ENCODE peak calls at places on chromosomes 16 and 17, in ten cellular contexts. T is HFF-Myc; Z is BE2C; W is mucosa of descending colon; I is epithelial cell of esophagus; E is AG04449; P is MV-4-11; G is M059J; H is astrocyte of the hippocampus; N is CD8-positive, alpha-beta T cell. D is an unnamed sample.

GRCh38 chr16:56041556-56042140 is 149.6 kb upstream of the GNAO1 start:
- DNase-seq in T (no peak), G (peak), P (no peak), Z (peak), E (no peak), H (peak), N (peak), W (peak), I (peak), D (peak)

GRCh38 chr16:70250748-70251650 is 741 bp downstream of the EXOSC6 start:
- DNase-seq in E (no peak), W (peak), Z (peak), I (peak), H (peak), P (no peak), G (peak), N (peak), T (no peak), D (peak)

GRCh38 chr17:81218991-81219390 is 3.8 kb downstream of the CEP131 start:
- DNase-seq in W (no peak), I (no peak), G (no peak), T (no peak), P (no peak), Z (no peak), N (no peak), E (no peak), H (no peak), D (no peak)

GRCh38 chr17:55266958-55267688 is 2.4 kb downstream of the HLF start:
- DNase-seq in H (no peak), W (no peak), T (no peak), G (no peak), I (no peak), N (no peak), P (no peak), Z (no peak), E (no peak), D (no peak)

GRCh38 chr17:82346342-82347300 is 12.4 kb upstream of the TEX19 start:
- DNase-seq in T (no peak), H (no peak), I (no peak), G (no peak), P (no peak), N (no peak), Z (no peak), W (peak), E (no peak), D (no peak)

GRCh38 chr16:89842471-89843408 is 14.5 kb downstream of the SPIRE2 start:
- DNase-seq in T (peak), Z (peak), I (no peak), H (peak), G (peak), P (no peak), W (no peak), E (peak), N (no peak), D (peak)

GRCh38 chr17:79812206-79812968 is 15.5 kb upstream of the CBX8 start:
- DNase-seq in W (no peak), G (no peak), H (no peak), P (no peak), I (no peak), E (no peak), T (no peak), Z (no peak), N (no peak), D (no peak)

GRCh38 chr17:14197582-14197981 is 39.1 kb downstream of the CDRT15 start:
- DNase-seq in G (no peak), W (no peak), Z (no peak), T (no peak), N (peak), P (no peak), I (no peak), H (no peak), E (no peak), D (no peak)

GRCh38 chr17:75899767-75900468 is 3.2 kb upstream of the TRIM65 start:
- DNase-seq in E (no peak), G (no peak), Z (no peak), N (no peak), W (no peak), H (no peak), P (no peak), I (no peak), T (no peak), D (no peak)

GRCh38 chr17:18247613-18248001 is 10.9 kb downstream of the FLII start:
- DNase-seq in N (no peak), I (no peak), T (no peak), P (no peak), G (no peak), W (peak), Z (no peak), H (peak), E (no peak), D (no peak)

GRCh38 chr17:67221062-67221998 is 23.7 kb downstream of the HELZ start:
- DNase-seq in N (no peak), H (peak), Z (peak), P (peak), T (no peak), W (peak), I (peak), G (peak), E (no peak), D (peak)

GRCh38 chr17:77694391-77695363 is 263.8 kb upstream of the TNRC6C start:
- DNase-seq in I (no peak), G (no peak), Z (no peak), E (no peak), H (no peak), P (no peak), N (no peak), W (no peak), T (no peak), D (no peak)

GRCh38 chr16:50354629-50355456 is 13.9 kb downstream of the BRD7 start:
- DNase-seq in E (no peak), G (no peak), Z (no peak), P (peak), W (no peak), N (no peak), I (no peak), H (peak), T (no peak), D (no peak)

GRCh38 chr16:70375636-70376611 is 29.2 kb downstream of the DDX19A start:
- DNase-seq in W (no peak), I (no peak), H (no peak), P (no peak), N (no peak), T (no peak), G (no peak), Z (no peak), E (no peak), D (no peak)

GRCh38 chr16:85699628-85700027 is 10.9 kb upstream of the GINS2 start:
- DNase-seq in Z (no peak), H (peak), E (peak), I (peak), G (peak), N (no peak), T (no peak), P (no peak), W (no peak), D (peak)